ENCODE peak calls at places on chromosomes 16 and 17, in nine cellular contexts. One of them, this sample, is unnamed.

GRCh38 chr17:43634681-43635125 is 27.0 kb downstream of the MEOX1 start:
- DNase-seq in EL: no peak
- DNase-seq in dorsolateral prefrontal cortex: no peak
- DNase-seq in dermis blood vessel endothelial cell: no peak
- DNase-seq in foreskin fibroblast: peak; percentile 21
- DNase-seq in SK-N-DZ: no peak
- DNase-seq in transverse colon: no peak
- DNase-seq in activated CD4-positive, alpha-beta T cell treated with anti-CD3 and anti-CD28 coated beads, Interleukin-2, amount 10 ng/mL, durations not matched to agents 7 days and 5 days: no peak
- DNase-seq in tibial nerve: no peak
- DNase-seq in this sample: peak; percentile 67

GRCh38 chr16:17845031-17845430 is 374.3 kb upstream of the XYLT1 start:
- DNase-seq in EL: no peak
- DNase-seq in dorsolateral prefrontal cortex: peak; percentile 54
- DNase-seq in dermis blood vessel endothelial cell: no peak
- DNase-seq in foreskin fibroblast: no peak
- DNase-seq in SK-N-DZ: no peak
- DNase-seq in transverse colon: no peak
- DNase-seq in activated CD4-positive, alpha-beta T cell treated with anti-CD3 and anti-CD28 coated beads, Interleukin-2, amount 10 ng/mL, durations not matched to agents 7 days and 5 days: no peak
- DNase-seq in tibial nerve: no peak
- DNase-seq in this sample: no peak

GRCh38 chr16:10529895-10530669 is 50.3 kb downstream of the EMP2 start:
- DNase-seq in EL: no peak
- DNase-seq in dorsolateral prefrontal cortex: no peak
- DNase-seq in dermis blood vessel endothelial cell: no peak
- DNase-seq in foreskin fibroblast: no peak
- DNase-seq in SK-N-DZ: no peak
- DNase-seq in transverse colon: no peak
- DNase-seq in activated CD4-positive, alpha-beta T cell treated with anti-CD3 and anti-CD28 coated beads, Interleukin-2, amount 10 ng/mL, durations not matched to agents 7 days and 5 days: no peak
- DNase-seq in tibial nerve: no peak
- DNase-seq in this sample: no peak

GRCh38 chr16:55875273-55875672 is at the start of gene CES5A:
- DNase-seq in EL: no peak
- DNase-seq in dorsolateral prefrontal cortex: no peak
- DNase-seq in dermis blood vessel endothelial cell: no peak
- DNase-seq in foreskin fibroblast: no peak
- DNase-seq in SK-N-DZ: no peak
- DNase-seq in transverse colon: no peak
- DNase-seq in activated CD4-positive, alpha-beta T cell treated with anti-CD3 and anti-CD28 coated beads, Interleukin-2, amount 10 ng/mL, durations not matched to agents 7 days and 5 days: no peak
- DNase-seq in tibial nerve: no peak
- DNase-seq in this sample: no peak

GRCh38 chr17:57565119-57565635 is 179.9 kb downstream of the CCDC182 start:
- DNase-seq in EL: no peak
- DNase-seq in dorsolateral prefrontal cortex: no peak
- DNase-seq in dermis blood vessel endothelial cell: no peak
- DNase-seq in foreskin fibroblast: no peak
- DNase-seq in SK-N-DZ: no peak
- DNase-seq in transverse colon: no peak
- DNase-seq in activated CD4-positive, alpha-beta T cell treated with anti-CD3 and anti-CD28 coated beads, Interleukin-2, amount 10 ng/mL, durations not matched to agents 7 days and 5 days: no peak
- DNase-seq in tibial nerve: no peak
- DNase-seq in this sample: no peak

GRCh38 chr17:71003736-71004135 is 834.4 kb downstream of the KCNJ2 start:
- DNase-seq in EL: no peak
- DNase-seq in dorsolateral prefrontal cortex: no peak
- DNase-seq in dermis blood vessel endothelial cell: no peak
- DNase-seq in foreskin fibroblast: no peak
- DNase-seq in SK-N-DZ: no peak
- DNase-seq in transverse colon: no peak
- DNase-seq in activated CD4-positive, alpha-beta T cell treated with anti-CD3 and anti-CD28 coated beads, Interleukin-2, amount 10 ng/mL, durations not matched to agents 7 days and 5 days: no peak
- DNase-seq in tibial nerve: no peak
- DNase-seq in this sample: no peak

GRCh38 chr16:82439678-82440293 is 187.0 kb upstream of the CDH13 start:
- DNase-seq in EL: peak; percentile 8
- DNase-seq in dorsolateral prefrontal cortex: no peak
- DNase-seq in dermis blood vessel endothelial cell: peak; percentile 25
- DNase-seq in foreskin fibroblast: peak; percentile 1
- DNase-seq in SK-N-DZ: no peak
- DNase-seq in transverse colon: no peak
- DNase-seq in activated CD4-positive, alpha-beta T cell treated with anti-CD3 and anti-CD28 coated beads, Interleukin-2, amount 10 ng/mL, durations not matched to agents 7 days and 5 days: no peak
- DNase-seq in tibial nerve: no peak
- DNase-seq in this sample: no peak

GRCh38 chr17:4623249-4623648 is 18.2 kb downstream of the ALOX15 start:
- DNase-seq in EL: no peak
- DNase-seq in dorsolateral prefrontal cortex: no peak
- DNase-seq in dermis blood vessel endothelial cell: no peak
- DNase-seq in foreskin fibroblast: peak; percentile 54
- DNase-seq in SK-N-DZ: no peak
- DNase-seq in transverse colon: no peak
- DNase-seq in activated CD4-positive, alpha-beta T cell treated with anti-CD3 and anti-CD28 coated beads, Interleukin-2, amount 10 ng/mL, durations not matched to agents 7 days and 5 days: no peak
- DNase-seq in tibial nerve: no peak
- DNase-seq in this sample: no peak

GRCh38 chr16:75555707-75556512 is at the start of gene TMEM231:
- DNase-seq in EL: peak; percentile 93
- DNase-seq in dorsolateral prefrontal cortex: peak; percentile 98
- DNase-seq in dermis blood vessel endothelial cell: peak; percentile 94
- DNase-seq in foreskin fibroblast: peak; percentile 98
- DNase-seq in SK-N-DZ: peak; percentile 93
- DNase-seq in transverse colon: peak; percentile 98
- DNase-seq in activated CD4-positive, alpha-beta T cell treated with anti-CD3 and anti-CD28 coated beads, Interleukin-2, amount 10 ng/mL, durations not matched to agents 7 days and 5 days: peak; percentile 99
- DNase-seq in tibial nerve: peak; percentile 97
- DNase-seq in this sample: peak; percentile 99

GRCh38 chr17:82630212-82630611 is 18.0 kb downstream of the WDR45B start:
- DNase-seq in EL: no peak
- DNase-seq in dorsolateral prefrontal cortex: no peak
- DNase-seq in dermis blood vessel endothelial cell: no peak
- DNase-seq in foreskin fibroblast: no peak
- DNase-seq in SK-N-DZ: no peak
- DNase-seq in transverse colon: no peak
- DNase-seq in activated CD4-positive, alpha-beta T cell treated with anti-CD3 and anti-CD28 coated beads, Interleukin-2, amount 10 ng/mL, durations not matched to agents 7 days and 5 days: no peak
- DNase-seq in tibial nerve: no peak
- DNase-seq in this sample: no peak

GRCh38 chr17:31494259-31495048 is 103.0 kb downstream of the RAB11FIP4 start:
- DNase-seq in EL: no peak
- DNase-seq in dorsolateral prefrontal cortex: no peak
- DNase-seq in dermis blood vessel endothelial cell: peak; percentile 22
- DNase-seq in foreskin fibroblast: no peak
- DNase-seq in SK-N-DZ: no peak
- DNase-seq in transverse colon: peak; percentile 61
- DNase-seq in activated CD4-positive, alpha-beta T cell treated with anti-CD3 and anti-CD28 coated beads, Interleukin-2, amount 10 ng/mL, durations not matched to agents 7 days and 5 days: peak; percentile 77
- DNase-seq in tibial nerve: no peak
- DNase-seq in this sample: no peak

GRCh38 chr17:44997733-44998520 is 29.8 kb upstream of the C1QL1 start:
- DNase-seq in EL: peak; percentile 26
- DNase-seq in dorsolateral prefrontal cortex: no peak
- DNase-seq in dermis blood vessel endothelial cell: peak; percentile 25
- DNase-seq in foreskin fibroblast: peak; percentile 49
- DNase-seq in SK-N-DZ: no peak
- DNase-seq in transverse colon: no peak
- DNase-seq in activated CD4-positive, alpha-beta T cell treated with anti-CD3 and anti-CD28 coated beads, Interleukin-2, amount 10 ng/mL, durations not matched to agents 7 days and 5 days: no peak
- DNase-seq in tibial nerve: no peak
- DNase-seq in this sample: peak; percentile 60

GRCh38 chr17:37732313-37732712 is 12.5 kb downstream of the HNF1B start:
- DNase-seq in EL: no peak
- DNase-seq in dorsolateral prefrontal cortex: no peak
- DNase-seq in dermis blood vessel endothelial cell: no peak
- DNase-seq in foreskin fibroblast: no peak
- DNase-seq in SK-N-DZ: no peak
- DNase-seq in transverse colon: no peak
- DNase-seq in activated CD4-positive, alpha-beta T cell treated with anti-CD3 and anti-CD28 coated beads, Interleukin-2, amount 10 ng/mL, durations not matched to agents 7 days and 5 days: no peak
- DNase-seq in tibial nerve: no peak
- DNase-seq in this sample: no peak

GRCh38 chr16:19884021-19884485 is 595 bp downstream of the GPRC5B start:
- DNase-seq in EL: no peak
- DNase-seq in dorsolateral prefrontal cortex: no peak
- DNase-seq in dermis blood vessel endothelial cell: peak; percentile 32
- DNase-seq in foreskin fibroblast: no peak
- DNase-seq in SK-N-DZ: no peak
- DNase-seq in transverse colon: peak; percentile 14
- DNase-seq in activated CD4-positive, alpha-beta T cell treated with anti-CD3 and anti-CD28 coated beads, Interleukin-2, amount 10 ng/mL, durations not matched to agents 7 days and 5 days: no peak
- DNase-seq in tibial nerve: no peak
- DNase-seq in this sample: no peak

This sample was measured in Right ventricle myocardium superior.